ENCODE peak calls at places on chromosomes 2 and 18, in nine cellular contexts. L is cardiac muscle cell, A is psoas muscle, Y is GM23248, X is endodermal cell, H is uterus, W is spleen, G is SJSA1, P is adrenal gland. R is an unnamed sample.

GRCh38 chr2:204018717-204019116 is 82.2 kb downstream of the ICOS start:
- DNase-seq in L (no peak), A (no peak), Y (no peak), X (no peak), H (no peak), W (no peak), G (no peak), P (no peak), R (no peak)

GRCh38 chr2:183124957-183125255 is 663 bp downstream of the NUP35 start:
- DNase-seq in L (no peak), A (no peak), Y (peak; percentile 43), X (no peak), H (no peak), W (no peak), G (no peak), P (no peak), R (no peak)

GRCh38 chr2:149410701-149411484 is 80.5 kb downstream of the LYPD6 start:
- DNase-seq in L (no peak), A (no peak), Y (peak; percentile 87), X (no peak), H (no peak), W (no peak), G (peak; percentile 34), P (no peak), R (no peak)

GRCh38 chr18:46771141-46771540 is 14.3 kb upstream of the ST8SIA5 start:
- DNase-seq in L (no peak), A (no peak), Y (no peak), X (no peak), H (no peak), W (no peak), G (no peak), P (no peak), R (no peak)

GRCh38 chr2:28004086-28004485 is 113.6 kb downstream of the BABAM2 start:
- DNase-seq in L (peak; percentile 87), A (no peak), Y (peak; percentile 89), X (no peak), H (no peak), W (no peak), G (peak; percentile 60), P (no peak), R (no peak)

GRCh38 chr2:78967294-78967693 is 58.2 kb upstream of the REG3G start:
- DNase-seq in L (no peak), A (no peak), Y (no peak), X (no peak), H (no peak), W (no peak), G (no peak), P (peak; percentile 20), R (no peak)

GRCh38 chr2:118339386-118339785 is 251.1 kb downstream of the INSIG2 start:
- DNase-seq in L (no peak), A (no peak), Y (no peak), X (no peak), H (no peak), W (no peak), G (no peak), P (no peak), R (no peak)

GRCh38 chr18:58529714-58530354 is 99.1 kb downstream of the ALPK2 start:
- DNase-seq in L (peak; percentile 72), A (peak; percentile 71), Y (peak; percentile 72), X (peak; percentile 89), H (no peak), W (peak; percentile 84), G (peak; percentile 57), P (peak; percentile 50), R (peak; percentile 68)

GRCh38 chr18:31206787-31207381 is 44.2 kb upstream of the DSC1 start:
- DNase-seq in L (no peak), A (no peak), Y (no peak), X (peak; percentile 77), H (peak; percentile 17), W (no peak), G (peak; percentile 79), P (peak; percentile 26), R (peak; percentile 24)

GRCh38 chr2:146317959-146318358 is 1526.9 kb upstream of the ACVR2A start:
- DNase-seq in L (peak; percentile 78), A (no peak), Y (peak; percentile 90), X (no peak), H (no peak), W (no peak), G (peak; percentile 14), P (no peak), R (no peak)

GRCh38 chr2:71700041-71700879 is 246.9 kb downstream of the DYSF start:
- DNase-seq in L (no peak), A (no peak), Y (no peak), X (no peak), H (no peak), W (peak; percentile 59), G (peak; percentile 16), P (no peak), R (peak; percentile 73)

GRCh38 chr18:79677221-79677620 is 2.4 kb upstream of the CTDP1 start:
- DNase-seq in L (no peak), A (no peak), Y (peak; percentile 6), X (no peak), H (no peak), W (no peak), G (no peak), P (no peak), R (no peak)

DNA sequence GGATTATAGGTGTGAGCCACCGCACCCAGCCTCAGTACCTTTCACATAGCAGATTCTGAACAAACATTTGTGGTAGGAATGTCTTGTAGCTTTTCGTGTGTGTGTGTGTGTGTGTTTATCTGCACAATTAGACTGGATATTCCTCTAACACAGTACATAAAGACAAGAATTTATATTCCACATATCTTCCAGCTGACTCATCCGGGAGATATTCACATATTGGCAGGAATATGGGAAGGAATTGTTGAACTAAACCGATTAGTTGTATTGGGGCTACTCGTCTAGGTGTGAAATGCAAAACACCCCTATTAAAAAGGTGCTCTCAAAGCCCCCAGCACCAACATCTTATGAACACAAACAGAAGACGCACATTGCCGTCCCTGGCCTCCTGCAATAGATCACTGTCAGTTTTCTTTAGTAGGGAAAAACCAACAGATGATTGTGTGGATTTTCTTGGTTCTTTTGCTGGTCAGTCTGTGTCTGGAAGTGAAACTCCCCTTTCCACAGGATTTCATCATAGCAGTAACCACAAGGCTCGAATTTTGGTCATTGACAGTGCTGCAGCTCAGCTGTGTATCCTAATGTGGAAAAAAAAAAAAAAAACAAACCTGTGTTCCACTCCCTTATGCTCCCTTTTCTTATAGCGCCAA is 208.5 kb upstream of the ACVR2A start:
- DNase-seq in L (peak; percentile 89), A (no peak), Y (peak; percentile 66), X (no peak), H (peak; percentile 17), W (no peak), G (peak; percentile 28), P (no peak), R (no peak)
- H3K4me3 ChIP-seq in L (no peak overlapping the region), A (no peak overlapping the region), Y (no peak overlapping the region), X (no peak overlapping the region), H (no peak overlapping the region), W (no peak overlapping the region), G (no peak overlapping the region), P (no peak overlapping the region), R (no peak overlapping the region)

DNA sequence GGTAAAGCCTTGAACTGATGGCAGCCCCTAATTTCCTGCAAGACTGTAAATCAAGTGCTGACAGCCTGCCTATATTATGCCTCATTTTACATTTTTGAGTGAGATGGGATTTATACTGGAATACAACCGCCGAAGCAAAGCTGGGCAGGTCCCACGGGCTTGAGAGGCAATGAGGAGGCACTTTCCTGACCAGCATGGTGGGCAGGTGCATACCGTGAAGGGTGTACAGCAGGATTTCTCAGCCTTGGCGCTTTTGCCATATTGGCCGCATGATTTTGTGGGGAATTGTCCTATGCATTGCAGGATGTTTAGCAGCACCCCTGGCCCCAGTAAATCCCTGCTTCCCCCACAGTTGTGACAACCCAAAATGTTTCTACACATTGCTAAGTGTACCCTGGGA is 22.8 kb downstream of the CEP68 start:
- DNase-seq in L (no peak), A (no peak), Y (no peak), X (no peak), H (no peak), W (no peak), G (no peak), P (no peak), R (no peak)
- H3K36me3 ChIP-seq in L (peaks cover 31% of the 10 kb centered on the region), A (peaks cover 90% of the 10 kb centered on the region), Y (peaks cover 49% of the 10 kb centered on the region), X (peaks cover 89% of the 10 kb centered on the region), H (no peaks in the 10 kb centered on the region), W (no peaks in the 10 kb centered on the region), G (peaks cover 77% of the 10 kb centered on the region), P (no peaks in the 10 kb centered on the region), R (peaks cover 22% of the 10 kb centered on the region)

GRCh38 chr2:236336575-236337464 is 72.6 kb upstream of the ASB18 start:
- DNase-seq in L (no peak), A (no peak), Y (no peak), X (no peak), H (no peak), W (no peak), G (no peak), P (no peak), R (no peak)

GRCh38 chr2:236340251-236340650 is 76.0 kb upstream of the ASB18 start:
- DNase-seq in L (no peak), A (no peak), Y (no peak), X (no peak), H (no peak), W (no peak), G (no peak), P (no peak), R (no peak)

GRCh38 chr2:236338495-236339184 is 74.4 kb upstream of the ASB18 start:
- DNase-seq in L (peak; percentile 68), A (no peak), Y (peak; percentile 50), X (peak; percentile 68), H (no peak), W (no peak), G (no peak), P (no peak), R (peak; percentile 84)

GRCh38 chr2:236335696-236336574 is 71.7 kb upstream of the ASB18 start:
- DNase-seq in L (no peak), A (no peak), Y (no peak), X (no peak), H (no peak), W (no peak), G (no peak), P (no peak), R (no peak)

DNA sequence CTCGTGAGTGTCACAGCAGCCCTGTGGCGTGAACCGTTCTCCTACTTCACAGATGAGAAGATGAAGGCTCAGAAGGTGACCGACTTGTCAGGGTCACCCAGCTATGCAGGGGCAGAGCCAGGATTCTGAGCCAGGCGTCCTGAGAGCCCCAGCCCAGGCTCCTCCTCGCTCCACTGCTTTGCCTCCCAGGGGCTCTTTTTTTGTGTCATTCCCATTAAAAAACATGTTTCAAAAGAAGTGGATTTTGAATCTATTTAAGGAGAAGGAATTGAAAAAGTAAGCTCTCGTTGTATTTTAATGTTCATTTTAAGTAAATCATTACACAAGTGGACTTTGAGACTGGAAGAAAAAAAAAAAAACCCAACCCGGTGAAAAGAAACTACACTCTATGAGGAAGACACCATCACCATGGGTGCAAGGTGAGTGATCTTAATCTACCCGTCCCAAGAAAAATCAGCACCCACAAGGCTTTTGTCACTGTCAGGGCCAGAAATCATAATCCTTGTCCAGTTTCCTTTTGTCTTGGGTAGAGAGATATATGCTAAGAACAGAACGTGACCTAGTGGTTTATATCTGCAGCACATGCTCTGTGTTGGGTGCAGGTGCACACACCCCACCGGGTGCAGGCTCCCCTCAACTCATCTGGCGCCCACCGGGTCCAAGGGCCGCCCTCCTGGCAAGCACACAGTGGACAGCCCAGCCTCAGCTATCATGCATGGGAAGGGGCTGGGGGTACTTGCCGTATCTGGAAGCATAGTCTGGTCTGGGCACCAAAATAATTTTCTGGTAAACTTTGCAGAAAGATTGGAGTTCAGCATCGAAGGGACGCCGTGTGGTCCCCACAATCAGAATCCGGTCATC is 73.5 kb upstream of the ASB18 start:
- DNase-seq in L (no peak), A (no peak), Y (no peak), X (no peak), H (no peak), W (no peak), G (no peak), P (no peak), R (no peak)
- H3K4me3 ChIP-seq in L (no peak overlapping the region), A (no peak overlapping the region), Y (no peak overlapping the region), X (no peak overlapping the region), H (no peak overlapping the region), W (no peak overlapping the region), G (no peak overlapping the region), P (no peak overlapping the region), R (no peak overlapping the region)

GRCh38 chr18:12325726-12326245 is 17.7 kb downstream of the TUBB6 start:
- DNase-seq in L (no peak), A (no peak), Y (no peak), X (no peak), H (no peak), W (no peak), G (no peak), P (no peak), R (no peak)
- H3K36me3 ChIP-seq in L (peaks cover 52% of the 10 kb centered on the region), A (peaks cover 98% of the 10 kb centered on the region), Y (peaks cover 60% of the 10 kb centered on the region), X (peaks cover 90% of the 10 kb centered on the region), H (no peaks in the 10 kb centered on the region), W (no peaks in the 10 kb centered on the region), G (peaks cover 95% of the 10 kb centered on the region), P (no peaks in the 10 kb centered on the region), R (peaks cover 15% of the 10 kb centered on the region)

R was measured in H7.